ENCODE peak calls at places on chromosomes 11 and 22, in five cellular contexts. D is stromal cell of bone marrow, J is caudate nucleus, T is cardiac septum, L is sciatic nerve. H is an unnamed sample.

GRCh38 chr11:59754494-59754858 is 700 bp upstream of the STX3 start:
- DNase-seq in D (no peak), J (peak), T (no peak), L (no peak), H (peak)

GRCh38 chr22:48279465-48279765 is 1517.0 kb downstream of the TBC1D22A start:
- DNase-seq in D (no peak), J (no peak), T (no peak), L (no peak), H (no peak)

GRCh38 chr11:129012880-129013279 is 70.2 kb upstream of the TP53AIP1 start:
- DNase-seq in D (no peak), J (no peak), T (no peak), L (no peak), H (no peak)

GRCh38 chr11:7512525-7513209 is 1.1 kb upstream of the PPFIBP2 start:
- DNase-seq in D (peak), J (peak), T (peak), L (peak), H (peak)

GRCh38 chr22:40797427-40797826 is 21.7 kb downstream of the SLC25A17 start:
- DNase-seq in D (no peak), J (no peak), T (no peak), L (no peak), H (no peak)

GRCh38 chr11:27085605-27086004 is 45.0 kb downstream of the BBOX1 start:
- DNase-seq in D (no peak), J (no peak), T (no peak), L (no peak), H (no peak)

GRCh38 chr11:61752117-61752924 is at the start of gene MYRF:
- DNase-seq in D (no peak), J (peak), T (no peak), L (peak), H (peak)

GRCh38 chr11:43504316-43504950 is 145.7 kb downstream of the TTC17 start:
- DNase-seq in D (no peak), J (no peak), T (no peak), L (no peak), H (no peak)

GRCh38 chr11:57772562-57772961 is 11.0 kb downstream of the CTNND1 start:
- DNase-seq in D (no peak), J (no peak), T (no peak), L (no peak), H (no peak)

GRCh38 chr11:74702383-74703007 is 28.7 kb downstream of the CHRDL2 start:
- DNase-seq in D (peak), J (peak), T (no peak), L (peak), H (peak)

H was measured in left lobe of liver.